ENCODE peak calls at places on chromosomes 2 and 18, in five cellular contexts. W, S, A, D and L are unnamed samples.

GRCh38 chr2:158845869-158846268 is 50.8 kb downstream of the DAPL1 start:
- DNase-seq in A (no peak), D (no peak), S (no peak), W (no peak), L (no peak)

GRCh38 chr2:239777219-239777618 is 247.9 kb downstream of the NDUFA10 start:
- DNase-seq in A (no peak), W (no peak), D (peak), S (no peak), L (no peak)

GRCh38 chr2:116724550-116724949 is 1089.9 kb upstream of the DDX18 start:
- DNase-seq in S (no peak), D (no peak), A (no peak), W (no peak), L (no peak)

GRCh38 chr2:63788070-63788469 is 53.6 kb upstream of the UGP2 start:
- DNase-seq in S (no peak), W (no peak), D (no peak), A (peak), L (peak)

GRCh38 chr18:3690682-3691066 is 240.7 kb downstream of the TGIF1 start:
- DNase-seq in S (no peak), D (no peak), A (no peak), W (no peak), L (no peak)

GRCh38 chr2:39851251-39851650 is 72.2 kb upstream of the THUMPD2 start:
- DNase-seq in W (no peak), S (no peak), A (no peak), D (no peak), L (no peak)

GRCh38 chr18:62796216-62796621 is 80.9 kb downstream of the PHLPP1 start:
- DNase-seq in W (no peak), S (no peak), D (no peak), A (no peak), L (no peak)

GRCh38 chr2:130355578-130356431 is at the start of gene PTPN18:
- DNase-seq in W (peak), D (peak), S (peak), A (peak), L (peak)

GRCh38 chr2:241925277-241925676 is 55.7 kb downstream of the RTP5 start:
- DNase-seq in S (no peak), D (no peak), W (no peak), A (no peak), L (no peak)

GRCh38 chr2:146734042-146734715 is 1110.7 kb upstream of the ACVR2A start:
- DNase-seq in D (no peak), S (no peak), A (peak), W (no peak), L (peak)

GRCh38 chr2:203328735-203329549 is 748 bp downstream of the ABI2 start:
- DNase-seq in W (no peak), D (no peak), A (peak), S (peak), L (peak)

GRCh38 chr18:45383228-45383627 is 232.0 kb upstream of the SLC14A2 start:
- DNase-seq in D (no peak), W (no peak), A (no peak), S (no peak), L (no peak)

GRCh38 chr18:32714571-32715148 is 58.2 kb downstream of the KLHL14 start:
- DNase-seq in S (no peak), W (no peak), A (peak), D (no peak), L (peak)

GRCh38 chr2:170660406-170660805 is 54.7 kb upstream of the SP5 start:
- DNase-seq in S (no peak), D (no peak), W (no peak), A (peak), L (no peak)

GRCh38 chr2:43459455-43459854 is 136.4 kb downstream of the THADA start:
- DNase-seq in S (no peak), A (peak), W (no peak), D (no peak), L (peak)

GRCh38 chr2:112149866-112150435 is 11.8 kb downstream of the FBLN7 start:
- DNase-seq in D (no peak), W (no peak), A (no peak), S (no peak), L (no peak)

GRCh38 chr18:49878567-49878966 is 65.2 kb upstream of the ACAA2 start:
- DNase-seq in A (peak), S (no peak), D (no peak), W (no peak), L (peak)

GRCh38 chr2:26325851-26326250 is 20.1 kb upstream of the SELENOI start:
- DNase-seq in S (no peak), D (no peak), W (no peak), A (no peak), L (peak)

GRCh38 chr18:75127143-75128021 is 81.6 kb downstream of the PTGR3 start:
- DNase-seq in D (peak), S (no peak), W (no peak), A (no peak), L (no peak)

GRCh38 chr18:55301836-55302235 is 286.2 kb downstream of the TCF4 start:
- DNase-seq in D (no peak), S (no peak), A (no peak), W (no peak), L (no peak)

GRCh38 chr18:11883153-11883552 is 25.0 kb downstream of the MPPE1 start:
- DNase-seq in S (no peak), A (no peak), D (no peak), W (no peak), L (no peak)

GRCh38 chr2:141554810-141555209 is 576.0 kb downstream of the LRP1B start:
- DNase-seq in D (no peak), A (peak), W (no peak), S (no peak), L (peak)

GRCh38 chr2:103902347-103902746 is 951.6 kb upstream of the POU3F3 start:
- DNase-seq in W (no peak), A (no peak), S (no peak), D (no peak), L (no peak)

GRCh38 chr2:10124538-10125045 is 2.1 kb downstream of the RRM2 start:
- DNase-seq in W (no peak), D (no peak), A (peak), S (no peak), L (peak)

GRCh38 chr18:7749001-7749391 is 181.9 kb downstream of the PTPRM start:
- DNase-seq in D (no peak), A (no peak), S (no peak), W (no peak), L (no peak)

GRCh38 chr2:129733041-129733440 is 246.4 kb upstream of the RAB6C start:
- DNase-seq in S (no peak), D (no peak), A (no peak), W (no peak), L (no peak)

GRCh38 chr2:238847841-238848565 is at the start of gene TWIST2:
- DNase-seq in W (no peak), D (peak), S (peak), A (peak), L (peak)

GRCh38 chr18:48028716-48029115 is 98.3 kb upstream of the SMAD2 start:
- DNase-seq in D (no peak), W (no peak), S (no peak), A (no peak), L (no peak)

GRCh38 chr2:206084870-206085741 is 868 bp downstream of the INO80D start:
- DNase-seq in D (peak), S (peak), W (no peak), A (no peak), L (no peak)

GRCh38 chr2:226720948-226721347 is 78.7 kb downstream of the IRS1 start:
- DNase-seq in D (no peak), A (no peak), S (no peak), W (no peak), L (no peak)

GRCh38 chr2:53802617-53803115 is 15.8 kb downstream of the ERLEC1 start:
- DNase-seq in A (no peak), S (no peak), W (no peak), D (no peak), L (no peak)

GRCh38 chr18:76821356-76821874 is 942 bp upstream of the ZNF236 start:
- DNase-seq in D (no peak), W (no peak), A (no peak), S (no peak), L (no peak)

GRCh38 chr18:21433436-21433835 is 167.1 kb downstream of the ESCO1 start:
- DNase-seq in S (no peak), D (no peak), A (no peak), W (no peak), L (no peak)

GRCh38 chr2:38075436-38076249 is at the start of gene CYP1B1:
- DNase-seq in W (no peak), A (no peak), S (peak), D (no peak), L (no peak)

DNA sequence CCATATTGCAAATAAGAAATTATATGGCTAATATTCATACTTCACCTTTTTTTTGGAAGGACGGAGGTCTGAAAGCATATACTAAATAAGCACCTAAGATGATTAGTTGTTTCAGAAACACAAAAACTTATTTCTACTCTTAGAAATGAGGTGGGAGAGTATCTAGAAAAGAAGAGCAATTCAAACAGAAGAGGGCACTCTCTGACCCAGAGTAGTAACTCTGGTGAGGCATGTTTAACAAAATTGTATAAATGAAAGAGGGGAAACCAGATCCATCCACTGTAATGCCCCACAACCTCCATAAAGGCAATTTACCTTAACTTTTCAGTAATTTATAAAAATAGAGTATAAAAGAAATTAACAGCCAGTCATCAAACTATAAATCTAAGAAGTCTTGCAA is 669.6 kb upstream of the VRK2 start:
- DNase-seq in S (no peak), A (no peak), W (no peak), D (no peak), L (no peak)
- TF ChIP-seq CTCF in S (peak), A (peak), W (peak), D (no peak), L (peak)

GRCh38 chr2:67234443-67234842 is 162.7 kb upstream of the ETAA1 start:
- DNase-seq in W (no peak), S (no peak), D (no peak), A (peak), L (peak)
- TF ChIP-seq CTCF in W (no peak), S (peak), D (no peak), A (peak), L (peak)

GRCh38 chr2:80326214-80326613 is 21.7 kb upstream of the LRRTM1 start:
- DNase-seq in S (no peak), D (no peak), A (no peak), W (no peak), L (peak)
- TF ChIP-seq CTCF in S (peak), D (no peak), A (peak), W (peak), L (peak)

DNA sequence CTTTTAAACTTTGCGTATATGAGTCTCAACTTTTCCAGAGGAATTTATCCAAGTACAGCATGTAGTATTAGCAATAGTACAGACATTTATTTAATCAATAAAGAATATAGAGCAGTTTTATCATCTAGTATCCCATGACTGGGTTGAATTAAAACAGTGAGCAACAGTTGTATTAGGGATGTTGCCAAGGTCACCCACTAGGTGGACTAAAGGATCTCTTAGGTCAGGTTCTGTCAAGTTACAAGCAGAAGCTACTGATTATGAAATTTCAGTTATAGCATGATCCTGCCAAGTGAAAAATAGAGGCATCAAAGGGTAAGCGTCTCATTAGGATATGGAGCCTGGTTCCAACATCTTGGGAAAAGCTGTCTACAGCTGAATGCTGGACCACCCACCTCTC is 52.1 kb upstream of the LAPTM4A start:
- DNase-seq in A (peak), S (no peak), W (no peak), D (no peak), L (peak)
- TF ChIP-seq CTCF in A (peak), S (no peak), W (no peak), D (no peak), L (peak)